ENCODE peak calls at places on chromosomes 4 and X, in eight cellular contexts. K is Peyer's patch, Q is AG04450, N is astrocyte of the cerebellum, R is testis, G is tibial nerve, B is cardiac muscle cell, P is endothelial cell of umbilical vein. O is an unnamed sample.

GRCh38 chr4:140612356-140612755 is 43.6 kb upstream of the UCP1 start:
- DNase-seq in K (no peak), Q (no peak), N (no peak), R (no peak), G (no peak), B (no peak), P (no peak), O (no peak)

GRCh38 chr4:140153419-140153743 is 603 bp downstream of the MAML3 start:
- DNase-seq in K (no peak), Q (no peak), N (no peak), R (no peak), G (no peak), B (no peak), P (no peak), O (no peak)

GRCh38 chr4:24980064-24980690 is 50.6 kb downstream of the LGI2 start:
- DNase-seq in K (no peak), Q (peak; percentile 29), N (peak; percentile 39), R (peak; percentile 79), G (peak; percentile 74), B (peak; percentile 68), P (peak; percentile 90), O (peak; percentile 77)

GRCh38 chr4:173448919-173449641 is 50.2 kb upstream of the SCRG1 start:
- DNase-seq in K (no peak), Q (no peak), N (no peak), R (peak; percentile 21), G (no peak), B (peak; percentile 73), P (no peak), O (no peak)

GRCh38 chrX:65993332-65993731 is 46.5 kb downstream of the VSIG4 start:
- DNase-seq in K (no peak), Q (no peak), N (no peak), R (no peak), G (no peak), B (no peak), P (no peak), O (no peak)

GRCh38 chrX:22526339-22526738 is 253.6 kb downstream of the CBLL2 start:
- DNase-seq in K (no peak), Q (no peak), N (no peak), R (no peak), G (no peak), B (no peak), P (peak; percentile 17), O (peak; percentile 63)

GRCh38 chr4:8770518-8771257 is 101.0 kb downstream of the HMX1 start:
- DNase-seq in K (peak; percentile 22), Q (no peak), N (no peak), R (no peak), G (no peak), B (no peak), P (no peak), O (no peak)

GRCh38 chr4:26687728-26688127 is 103.8 kb downstream of the TBC1D19 start:
- DNase-seq in K (no peak), Q (peak; percentile 70), N (peak; percentile 77), R (no peak), G (no peak), B (no peak), P (no peak), O (peak; percentile 96)

DNA sequence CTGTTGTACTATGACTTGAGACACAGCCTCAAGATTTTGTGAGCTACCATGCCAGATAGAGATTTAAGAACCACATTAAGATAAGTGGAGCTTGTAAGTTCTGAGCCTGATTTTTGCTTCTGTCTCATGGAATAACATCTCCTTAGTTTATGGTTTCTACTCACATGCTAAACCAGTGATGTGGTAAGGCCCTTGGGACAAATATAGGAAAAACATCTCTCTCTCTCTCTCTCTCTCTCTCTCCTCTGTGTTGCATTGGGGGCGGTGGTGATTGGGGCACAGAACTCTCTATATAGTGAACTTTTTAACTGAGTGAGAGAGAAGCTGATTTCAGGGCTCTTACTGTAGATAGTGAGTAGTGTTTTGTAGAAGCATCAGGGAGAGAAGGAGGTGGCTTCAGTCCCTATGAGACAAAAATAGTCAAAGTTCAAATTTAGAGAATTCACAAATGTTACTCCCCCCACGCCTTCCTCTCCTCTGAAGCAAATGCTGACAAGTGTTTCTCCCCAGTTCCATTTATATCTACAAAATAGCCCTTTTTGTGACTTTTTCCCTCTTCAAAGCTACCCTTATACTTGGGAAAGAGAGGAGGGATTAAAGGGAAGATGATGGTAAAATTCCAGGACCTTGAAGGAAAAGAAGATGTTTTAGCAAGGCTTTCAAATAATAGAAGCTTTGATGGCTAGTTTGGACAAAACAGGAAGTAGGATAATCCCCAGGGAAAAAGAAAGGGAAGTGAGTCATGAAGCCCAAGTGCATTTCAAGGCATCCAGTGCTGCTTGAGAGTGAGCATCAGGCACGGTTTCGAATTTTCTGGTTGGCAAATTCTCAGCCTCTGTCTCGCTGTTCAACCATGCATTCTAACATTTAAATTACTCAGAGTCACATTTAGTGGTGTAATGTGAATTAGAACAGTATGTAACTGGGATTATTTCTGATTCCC is 134.3 kb upstream of the AP1S2 start:
- DNase-seq in K (no peak), Q (peak; percentile 13), N (peak; percentile 52), R (no peak), G (no peak), B (no peak), P (peak; percentile 74), O (peak; percentile 83)
- H3K4me3 ChIP-seq in K (no peak overlapping the region), Q (no peak overlapping the region), N (no peak overlapping the region), R (no peak overlapping the region), G (no peak overlapping the region), B (no peak overlapping the region), P (no peak overlapping the region), O (no peak overlapping the region)

GRCh38 chr4:48017108-48017527 is 546 bp downstream of the NIPAL1 start:
- DNase-seq in K (peak; percentile 81), Q (no peak), N (peak; percentile 16), R (peak; percentile 55), G (peak; percentile 9), B (peak; percentile 56), P (peak; percentile 56), O (peak; percentile 11)

GRCh38 chr4:48015216-48015615 is 1.3 kb downstream of the CNGA1 start:
- DNase-seq in K (no peak), Q (no peak), N (no peak), R (no peak), G (no peak), B (no peak), P (no peak), O (no peak)

GRCh38 chr4:48018112-48018511 is 1.5 kb downstream of the NIPAL1 start:
- DNase-seq in K (no peak), Q (no peak), N (no peak), R (no peak), G (no peak), B (no peak), P (no peak), O (no peak)

GRCh38 chr4:48015678-48016077 is 803 bp downstream of the CNGA1 start:
- DNase-seq in K (peak; percentile 51), Q (no peak), N (no peak), R (no peak), G (no peak), B (no peak), P (no peak), O (no peak)

DNA sequence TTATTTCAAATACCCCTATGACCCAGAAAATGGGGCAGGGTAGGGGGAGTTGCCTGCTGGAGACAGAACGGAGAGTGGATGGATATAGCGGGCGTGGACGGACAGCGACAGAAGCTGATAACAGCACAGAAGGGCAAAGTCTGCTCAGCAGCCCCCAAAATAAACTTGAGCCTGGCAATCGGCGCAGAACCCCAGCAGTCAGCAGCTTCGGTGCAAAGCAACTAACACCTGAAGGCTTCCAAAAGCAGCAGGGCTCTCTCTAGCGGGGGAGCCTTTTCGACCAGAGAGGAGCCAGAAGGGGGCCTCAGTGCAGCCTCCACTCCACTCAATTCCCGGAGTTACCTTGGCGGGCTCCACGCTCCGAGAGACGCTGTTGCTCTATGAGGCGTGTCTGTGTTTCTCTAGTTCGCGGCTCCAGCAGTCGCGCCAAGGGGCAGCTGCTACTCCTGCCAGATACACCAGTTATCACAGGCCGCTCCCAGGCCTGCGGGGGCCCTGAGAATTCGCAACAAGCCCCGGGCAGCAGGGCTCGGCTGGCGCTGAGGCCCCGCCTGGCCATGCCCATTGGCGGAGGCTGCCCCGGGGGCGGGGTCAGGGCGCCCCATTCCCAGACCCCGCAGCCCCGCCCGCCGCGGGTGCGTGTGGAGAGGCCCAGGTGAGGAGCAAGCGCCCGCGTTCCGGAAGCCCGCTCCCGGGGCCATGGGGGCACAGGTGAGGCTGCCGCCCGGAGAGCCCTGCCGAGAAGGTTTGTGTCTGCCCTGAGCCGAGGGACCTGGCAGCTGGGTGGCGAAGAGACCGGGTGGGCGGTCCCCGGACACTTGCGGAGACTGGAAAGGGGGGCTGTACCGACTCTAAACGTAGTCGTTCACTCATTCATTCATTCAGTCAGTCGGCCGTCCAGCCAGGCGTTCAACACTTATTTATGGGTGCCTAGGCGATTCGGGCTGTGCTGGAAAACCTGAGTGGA is at the start of the genes CNGA1 and NIPAL1:
- DNase-seq in K (peak; percentile 95), Q (no peak), N (peak; percentile 11), R (peak; percentile 90), G (peak; percentile 21), B (peak; percentile 91), P (peak; percentile 63), O (peak; percentile 12)
- TF ChIP-seq CTCF in K (peak; percentile 3), Q (peak; percentile 47), N (peak; percentile 72), R (no peak), G (no peak), B (peak; percentile 65), P (peak; percentile 62), O (peak; percentile 41)

GRCh38 chrX:20266810-20267598 is at the start of gene RPS6KA3:
- DNase-seq in K (peak; percentile 92), Q (peak; percentile 37), N (peak; percentile 53), R (peak; percentile 94), G (peak; percentile 81), B (peak; percentile 84), P (peak; percentile 83), O (peak; percentile 84)

GRCh38 chrX:20265726-20266681 is 705 bp downstream of the RPS6KA3 start:
- DNase-seq in K (peak; percentile 54), Q (no peak), N (no peak), R (peak; percentile 19), G (peak; percentile 4), B (peak; percentile 49), P (peak; percentile 3), O (peak; percentile 6)

GRCh38 chrX:20260885-20261284 is 5.8 kb downstream of the RPS6KA3 start:
- DNase-seq in K (no peak), Q (no peak), N (no peak), R (no peak), G (no peak), B (no peak), P (no peak), O (no peak)

GRCh38 chrX:20265221-20265725 is 1.4 kb downstream of the RPS6KA3 start:
- DNase-seq in K (peak; percentile 60), Q (peak; percentile 60), N (peak; percentile 24), R (peak; percentile 56), G (peak; percentile 33), B (peak; percentile 46), P (peak; percentile 66), O (peak; percentile 64)

DNA sequence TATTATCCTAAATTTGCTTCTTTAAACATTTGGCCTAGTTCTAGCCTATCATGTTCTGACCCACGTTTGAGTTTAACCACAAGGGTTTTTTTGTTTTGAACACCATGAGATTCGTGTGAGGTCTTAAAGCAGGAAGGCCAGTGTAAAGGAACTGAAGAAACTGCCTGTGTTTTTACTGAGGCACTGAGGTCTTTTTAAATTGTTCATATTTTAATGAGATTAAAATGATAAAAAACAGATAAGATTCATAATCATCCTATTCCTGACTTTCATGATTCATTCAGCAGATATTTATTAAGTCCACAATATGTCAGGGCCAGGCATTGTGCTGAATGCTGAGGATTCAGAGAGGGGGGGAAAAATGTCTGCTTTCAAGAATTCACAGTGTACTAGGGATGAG is 3.2 kb downstream of the RPS6KA3 start:
- DNase-seq in K (no peak), Q (no peak), N (no peak), R (no peak), G (no peak), B (no peak), P (peak; percentile 25), O (peak; percentile 15)
- H3K4me3 ChIP-seq in K (no peak overlapping the region), Q (no peak overlapping the region), N (no peak overlapping the region), R (no peak overlapping the region), G (no peak overlapping the region), B (no peak overlapping the region), P (no peak overlapping the region), O (no peak overlapping the region)

DNA sequence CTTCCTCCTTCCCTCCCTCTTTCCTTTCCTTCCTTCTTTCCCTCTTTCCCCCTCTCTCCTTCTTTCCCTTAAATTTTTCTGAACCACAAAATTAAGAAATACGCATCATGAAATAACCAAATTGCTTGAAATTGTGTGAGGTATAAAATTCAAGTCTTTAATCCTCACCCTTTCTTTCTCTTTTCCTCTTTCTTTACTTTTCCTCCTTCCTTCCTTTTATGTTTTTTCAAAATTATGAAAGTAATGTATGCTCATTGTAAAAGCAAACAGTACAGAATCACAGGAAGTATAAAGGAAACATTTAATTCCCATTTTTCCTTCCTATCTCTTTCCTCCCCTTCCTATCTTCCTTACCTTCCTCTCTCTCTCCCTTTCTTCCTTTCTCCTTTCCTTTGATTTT is 5.4 kb downstream of the ADGRG4 start:
- DNase-seq in K (no peak), Q (no peak), N (no peak), R (no peak), G (no peak), B (no peak), P (no peak), O (no peak)
- TF ChIP-seq CTCF in K (no peak), Q (no peak), N (no peak), R (no peak), G (no peak), B (no peak), P (no peak), O (no peak)

O was measured in AG10803.